ENCODE peak calls at places on chromosomes 11 and 22, in eight cellular contexts. N is kidney tubule cell; A is Calu3; I is Ammon's horn; Z is stimulated activated CD4-positive, alpha-beta T cell treated with anti-CD3 and anti-CD28 coated beads, Interleukin-1b, Interleukin-23, amount 100 ng/mL, for 4 hours; M is GM23248; W is NCI-H1694 treated with DMSO at 0.1 percent for 48 hours; K is activated naive CD4-positive, alpha-beta T cell treated with Interleukin-2 at 50 U/mL for 16 hours. B is an unnamed sample.

GRCh38 chr11:128941573-128942271 is 949 bp downstream of the TP53AIP1 start:
- DNase-seq in I (no peak), Z (no peak), N (peak), W (no peak), K (no peak), M (no peak), A (no peak), B (no peak)

GRCh38 chr22:26479792-26480610 is 3.6 kb downstream of the HPS4 start:
- DNase-seq in Z (no peak), I (no peak), W (no peak), A (no peak), K (no peak), M (no peak), N (peak), B (no peak)

GRCh38 chr22:29393019-29393608 is 4.7 kb upstream of the AP1B1 start:
- DNase-seq in A (peak), Z (no peak), W (no peak), K (no peak), M (no peak), N (peak), I (no peak), B (no peak)

GRCh38 chr22:42229455-42230149 is 40.9 kb downstream of the TCF20 start:
- DNase-seq in N (no peak), M (peak), A (no peak), K (no peak), I (peak), W (no peak), Z (no peak), B (no peak)

GRCh38 chr11:28606930-28607329 is 498.7 kb downstream of the METTL15 start:
- DNase-seq in W (no peak), M (no peak), A (no peak), K (no peak), I (peak), N (peak), Z (no peak), B (no peak)

GRCh38 chr11:27485930-27486773 is 13.6 kb upstream of the LGR4 start:
- DNase-seq in N (peak), Z (peak), A (peak), W (peak), I (peak), K (no peak), M (peak), B (no peak)

GRCh38 chr22:19360300-19360792 is 68.8 kb upstream of the CLTCL1 start:
- DNase-seq in Z (no peak), N (no peak), M (no peak), W (no peak), A (no peak), K (no peak), I (no peak), B (no peak)

GRCh38 chr22:24977370-24978230 is 25.1 kb downstream of the KIAA1671 start:
- DNase-seq in I (no peak), A (no peak), Z (no peak), K (no peak), N (no peak), W (no peak), M (no peak), B (peak)

GRCh38 chr11:2738551-2739431 is 39.0 kb upstream of the KCNQ1OT1 start:
- DNase-seq in Z (no peak), W (no peak), N (no peak), K (no peak), M (no peak), A (no peak), I (no peak), B (no peak)

GRCh38 chr11:16925495-16926065 is 88.6 kb downstream of the PLEKHA7 start:
- DNase-seq in Z (no peak), M (peak), A (peak), I (no peak), K (peak), W (no peak), N (peak), B (peak)

GRCh38 chr11:33696931-33697638 is 3.5 kb downstream of the C11orf91 start:
- DNase-seq in K (no peak), N (peak), A (no peak), I (no peak), W (peak), Z (no peak), M (no peak), B (no peak)

GRCh38 chr11:46397526-46397925 is 6.0 kb upstream of the CHRM4 start:
- DNase-seq in A (no peak), W (no peak), N (no peak), I (no peak), Z (no peak), M (no peak), K (no peak), B (no peak)

GRCh38 chr11:97948793-97949192 is 1072.0 kb upstream of the CNTN5 start:
- DNase-seq in I (no peak), A (no peak), M (no peak), Z (no peak), W (no peak), N (no peak), K (no peak), B (no peak)

GRCh38 chr11:56140151-56140661 is at the start of gene OR8J3:
- DNase-seq in K (no peak), M (no peak), N (no peak), W (no peak), A (no peak), I (no peak), Z (no peak), B (no peak)

GRCh38 chr22:23085351-23085671 is 15.0 kb downstream of the GNAZ start:
- DNase-seq in A (no peak), I (no peak), N (no peak), M (no peak), Z (no peak), K (no peak), W (no peak), B (no peak)

B was measured in right lobe of liver.